ENCODE peak calls at places on chromosomes 7 and 10, in eight cellular contexts. B is neural progenitor cell, T is hepatocyte, W is SK-N-SH, E is HCT116, Y is GM23248, Q is PC-3, P is OCI-LY7. C is an unnamed sample.

GRCh38 chr7:40047661-40048060 is 86.8 kb downstream of the MPLKIP start:
- DNase-seq in B (no peak), Y (peak; percentile 17), W (no peak), Q (peak; percentile 10), P (peak; percentile 32), T (no peak), E (no peak), C (no peak)

GRCh38 chr7:95630702-95631458 is 34.6 kb upstream of the PDK4 start:
- DNase-seq in Q (no peak), T (no peak), E (no peak), B (no peak), P (no peak), W (no peak), Y (peak; percentile 56), C (no peak)

GRCh38 chr10:128061306-128062300 is 64.6 kb downstream of the MKI67 start:
- DNase-seq in E (no peak), P (no peak), Y (no peak), Q (no peak), W (no peak), T (no peak), B (no peak), C (no peak)

GRCh38 chr10:369441-370221 is 234.4 kb downstream of the ZMYND11 start:
- DNase-seq in W (peak; percentile 87), Q (no peak), E (no peak), Y (peak; percentile 88), P (no peak), B (no peak), T (peak; percentile 59), C (no peak)

GRCh38 chr10:35574924-35575352 is 30.2 kb upstream of the GJD4 start:
- DNase-seq in Q (peak; percentile 100), Y (peak; percentile 86), T (no peak), B (no peak), P (no peak), W (no peak), E (no peak), C (peak; percentile 61)

GRCh38 chr10:44963772-44964633 is 4.4 kb downstream of the RASSF4 start:
- DNase-seq in B (peak; percentile 89), P (peak; percentile 63), T (peak; percentile 62), W (no peak), Q (no peak), Y (no peak), E (no peak), C (peak; percentile 57)

GRCh38 chr7:132422502-132423101 is 153.7 kb downstream of the PLXNA4 start:
- DNase-seq in B (no peak), P (no peak), W (no peak), Q (peak; percentile 70), E (no peak), Y (peak; percentile 55), T (peak; percentile 16), C (no peak)

GRCh38 chr10:95295031-95295755 is 4.4 kb upstream of the PDLIM1 start:
- DNase-seq in B (peak; percentile 70), P (peak; percentile 98), W (no peak), T (peak; percentile 64), Q (no peak), Y (peak; percentile 78), E (no peak), C (peak; percentile 88)

GRCh38 chr7:92230547-92230946 is 15.2 kb downstream of the KRIT1 start:
- DNase-seq in B (no peak), Y (no peak), E (no peak), W (no peak), T (no peak), P (no peak), Q (no peak), C (no peak)

GRCh38 chr10:71075066-71075758 is 137.2 kb upstream of the UNC5B start:
- DNase-seq in P (no peak), B (no peak), E (no peak), Q (no peak), T (no peak), W (peak; percentile 86), Y (no peak), C (no peak)

GRCh38 chr7:29924684-29925083 is 64.9 kb downstream of the SCRN1 start:
- DNase-seq in B (no peak), Y (no peak), W (no peak), Q (no peak), E (no peak), T (no peak), P (no peak), C (no peak)

GRCh38 chr7:44872787-44873186 is 12.5 kb downstream of the PURB start:
- DNase-seq in E (no peak), T (no peak), W (no peak), Q (no peak), B (no peak), P (no peak), Y (no peak), C (no peak)

GRCh38 chr10:99913831-99914235 is 95.9 kb downstream of the DNMBP start:
- DNase-seq in W (no peak), B (peak; percentile 96), T (peak; percentile 45), P (no peak), E (no peak), Y (no peak), Q (no peak), C (peak; percentile 99)

GRCh38 chr7:99460651-99461050 is 5.3 kb downstream of the ATP5MF start:
- DNase-seq in W (no peak), Q (no peak), B (no peak), Y (no peak), T (no peak), E (no peak), P (no peak), C (no peak)

GRCh38 chr7:95589031-95589430 is 7.3 kb downstream of the PDK4 start:
- DNase-seq in B (no peak), W (no peak), Q (no peak), T (no peak), E (no peak), P (no peak), Y (no peak), C (no peak)

GRCh38 chr7:106257752-106258151 is 27.0 kb downstream of the NAMPT start:
- DNase-seq in B (no peak), Q (no peak), E (no peak), W (no peak), Y (no peak), T (no peak), P (no peak), C (no peak)

GRCh38 chr7:129401228-129401967 is 32.8 kb upstream of the STRIP2 start:
- DNase-seq in W (no peak), T (peak; percentile 9), P (no peak), Y (peak; percentile 29), E (no peak), B (no peak), Q (peak; percentile 81), C (no peak)

GRCh38 chr10:32350811-32351342 is 3.9 kb upstream of the EPC1 start:
- DNase-seq in Y (no peak), E (no peak), Q (peak; percentile 42), P (peak; percentile 22), B (no peak), W (no peak), T (no peak), C (no peak)
- TF ChIP-seq EZH2phosphoT487 in Y (no peak), E (no peak), Q (no peak), P (no peak), B (no peak), W (no peak), T (no peak), C (no peak)

DNA sequence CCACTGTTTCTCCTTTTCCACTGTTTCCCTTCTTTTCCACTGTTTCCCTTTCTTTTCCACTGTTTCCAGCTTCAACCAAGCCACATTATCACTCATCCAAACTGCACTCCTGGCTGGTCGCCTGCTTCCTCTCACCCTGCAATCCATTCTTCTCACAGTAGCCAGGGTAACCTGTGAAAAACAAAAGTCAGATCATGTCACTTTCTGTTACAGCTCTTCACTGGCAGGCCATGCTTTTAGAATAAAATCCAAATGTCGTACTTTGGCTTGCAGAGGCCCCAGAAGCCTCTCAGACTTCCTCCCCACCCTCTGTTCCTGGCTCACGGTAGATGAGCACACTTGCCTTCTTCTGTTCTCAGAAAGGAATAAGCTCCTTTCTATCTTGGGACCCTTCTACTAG is 33.9 kb downstream of the STARD3NL start:
- DNase-seq in P (no peak), W (no peak), Y (peak; percentile 21), E (no peak), T (no peak), Q (no peak), B (no peak), C (no peak)
- H3K4me2 ChIP-seq in P (no peak overlapping the region), W (no peak overlapping the region), Y (no peak overlapping the region), E (no peak overlapping the region), T (no peak overlapping the region), Q (no peak overlapping the region), B (no peak overlapping the region), C (no peak overlapping the region)

GRCh38 chr7:47601119-47601880 is 19.4 kb upstream of the TNS3 start:
- DNase-seq in P (peak; percentile 82), W (no peak), E (no peak), Y (peak; percentile 92), B (no peak), T (no peak), Q (peak; percentile 92), C (no peak)
- TF ChIP-seq EZH2phosphoT487 in P (no peak), W (no peak), E (no peak), Y (no peak), B (no peak), T (no peak), Q (no peak), C (no peak)

GRCh38 chr7:90212149-90212495 is 582 bp downstream of the STEAP2 start:
- DNase-seq in E (no peak), W (no peak), P (no peak), Y (no peak), T (no peak), Q (peak; percentile 6), B (no peak), C (peak; percentile 35)

GRCh38 chr7:90216080-90216674 is 4.6 kb downstream of the STEAP2 start:
- DNase-seq in W (no peak), E (no peak), Y (peak; percentile 78), P (no peak), Q (peak; percentile 12), T (no peak), B (no peak), C (peak; percentile 25)

GRCh38 chr7:90211391-90212148 is at the start of gene STEAP2:
- DNase-seq in P (no peak), E (peak; percentile 82), Q (peak; percentile 92), B (peak; percentile 93), W (peak; percentile 96), T (peak; percentile 95), Y (peak; percentile 99), C (peak; percentile 97)

GRCh38 chr7:90210925-90211324 is 615 bp upstream of the STEAP2 start:
- DNase-seq in T (peak; percentile 44), E (no peak), Y (peak; percentile 43), P (no peak), B (no peak), Q (peak; percentile 28), W (peak; percentile 18), C (peak; percentile 34)

DNA sequence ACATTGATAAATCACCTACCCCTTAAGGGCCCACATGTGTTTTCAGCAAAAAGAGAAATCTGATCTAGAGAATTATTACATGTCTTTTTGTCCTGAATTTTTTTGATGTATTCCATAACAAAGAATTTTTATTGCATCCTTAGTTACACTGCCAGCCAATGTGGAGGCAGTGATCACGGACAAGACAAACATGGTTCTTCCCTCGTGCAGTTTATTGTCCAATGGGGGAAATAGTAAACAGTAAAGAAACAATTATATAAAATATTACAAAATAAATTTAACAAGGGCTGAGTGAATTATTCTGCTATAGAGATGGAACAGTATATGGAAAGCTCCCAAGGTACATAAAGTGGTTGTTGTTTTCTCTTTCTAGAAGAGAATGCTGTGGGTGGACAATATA is 2.0 kb downstream of the STEAP2 start:
- DNase-seq in W (no peak), B (no peak), P (no peak), Q (no peak), E (no peak), T (no peak), Y (no peak), C (no peak)
- H3K4me2 ChIP-seq in W (peak overlapping the region; percentile 96), B (peak overlapping the region; percentile 81), P (no peak overlapping the region), Q (peak overlapping the region; percentile 99), E (peak overlapping the region; percentile 97), T (peak overlapping the region; percentile 90), Y (peak overlapping the region; percentile 92), C (peak overlapping the region; percentile 95)

GRCh38 chr10:30529373-30529998 is 95.5 kb downstream of the MAP3K8 start:
- DNase-seq in T (no peak), Q (no peak), E (no peak), Y (no peak), W (no peak), P (peak; percentile 77), B (no peak), C (peak; percentile 32)
- TF ChIP-seq EZH2phosphoT487 in T (no peak), Q (no peak), E (no peak), Y (no peak), W (no peak), P (no peak), B (no peak), C (no peak)

C was measured in GM23338.